ENCODE peak calls at places on chromosomes 3 and 15, in six cellular contexts. One of them, this sample, is unnamed.

GRCh38 chr15:42737529-42738328 is 801 bp upstream of the CDAN1 start:
- DNase-seq in stimulated activated CD8-positive, alpha-beta memory T cell treated with anti-CD3 and anti-CD28 coated beads, Interleukin-12 subunit alpha, Interleukin-12 subunit beta, amount 100 ng/mL, for 1 hour: no peak
- DNase-seq in activated CD4-positive, alpha-beta T cell treated with anti-CD3 and anti-CD28 coated beads, Interleukin-2, amount 50 U/mL, for 24 hours: no peak
- DNase-seq in AG08395: no peak
- DNase-seq in epithelial cell of proximal tubule: no peak
- DNase-seq in fibroblast of lung: no peak
- DNase-seq in this sample: no peak

GRCh38 chr3:136698361-136698760 is 53.8 kb downstream of the STAG1 start:
- DNase-seq in stimulated activated CD8-positive, alpha-beta memory T cell treated with anti-CD3 and anti-CD28 coated beads, Interleukin-12 subunit alpha, Interleukin-12 subunit beta, amount 100 ng/mL, for 1 hour: no peak
- DNase-seq in activated CD4-positive, alpha-beta T cell treated with anti-CD3 and anti-CD28 coated beads, Interleukin-2, amount 50 U/mL, for 24 hours: no peak
- DNase-seq in AG08395: no peak
- DNase-seq in epithelial cell of proximal tubule: no peak
- DNase-seq in fibroblast of lung: peak
- DNase-seq in this sample: no peak

GRCh38 chr3:108014943-108015342 is 75.9 kb downstream of the CD47 start:
- DNase-seq in stimulated activated CD8-positive, alpha-beta memory T cell treated with anti-CD3 and anti-CD28 coated beads, Interleukin-12 subunit alpha, Interleukin-12 subunit beta, amount 100 ng/mL, for 1 hour: no peak
- DNase-seq in activated CD4-positive, alpha-beta T cell treated with anti-CD3 and anti-CD28 coated beads, Interleukin-2, amount 50 U/mL, for 24 hours: no peak
- DNase-seq in AG08395: no peak
- DNase-seq in epithelial cell of proximal tubule: no peak
- DNase-seq in fibroblast of lung: no peak
- DNase-seq in this sample: no peak

GRCh38 chr15:88187195-88187594 is 69.3 kb downstream of the NTRK3 start:
- DNase-seq in stimulated activated CD8-positive, alpha-beta memory T cell treated with anti-CD3 and anti-CD28 coated beads, Interleukin-12 subunit alpha, Interleukin-12 subunit beta, amount 100 ng/mL, for 1 hour: no peak
- DNase-seq in activated CD4-positive, alpha-beta T cell treated with anti-CD3 and anti-CD28 coated beads, Interleukin-2, amount 50 U/mL, for 24 hours: no peak
- DNase-seq in AG08395: no peak
- DNase-seq in epithelial cell of proximal tubule: no peak
- DNase-seq in fibroblast of lung: peak
- DNase-seq in this sample: no peak

GRCh38 chr3:169939751-169940150 is 26.9 kb upstream of the SEC62 start:
- DNase-seq in stimulated activated CD8-positive, alpha-beta memory T cell treated with anti-CD3 and anti-CD28 coated beads, Interleukin-12 subunit alpha, Interleukin-12 subunit beta, amount 100 ng/mL, for 1 hour: no peak
- DNase-seq in activated CD4-positive, alpha-beta T cell treated with anti-CD3 and anti-CD28 coated beads, Interleukin-2, amount 50 U/mL, for 24 hours: no peak
- DNase-seq in AG08395: no peak
- DNase-seq in epithelial cell of proximal tubule: no peak
- DNase-seq in fibroblast of lung: peak
- DNase-seq in this sample: no peak

GRCh38 chr3:184338538-184338945 is 1.1 kb downstream of the FAM131A start:
- DNase-seq in stimulated activated CD8-positive, alpha-beta memory T cell treated with anti-CD3 and anti-CD28 coated beads, Interleukin-12 subunit alpha, Interleukin-12 subunit beta, amount 100 ng/mL, for 1 hour: no peak
- DNase-seq in activated CD4-positive, alpha-beta T cell treated with anti-CD3 and anti-CD28 coated beads, Interleukin-2, amount 50 U/mL, for 24 hours: no peak
- DNase-seq in AG08395: no peak
- DNase-seq in epithelial cell of proximal tubule: no peak
- DNase-seq in fibroblast of lung: peak
- DNase-seq in this sample: no peak

GRCh38 chr15:40618906-40619305 is 24.9 kb downstream of the KNL1 start:
- DNase-seq in stimulated activated CD8-positive, alpha-beta memory T cell treated with anti-CD3 and anti-CD28 coated beads, Interleukin-12 subunit alpha, Interleukin-12 subunit beta, amount 100 ng/mL, for 1 hour: no peak
- DNase-seq in activated CD4-positive, alpha-beta T cell treated with anti-CD3 and anti-CD28 coated beads, Interleukin-2, amount 50 U/mL, for 24 hours: no peak
- DNase-seq in AG08395: no peak
- DNase-seq in epithelial cell of proximal tubule: no peak
- DNase-seq in fibroblast of lung: peak
- DNase-seq in this sample: no peak

GRCh38 chr3:190865419-190865818 is 2.9 kb upstream of the GMNC start:
- DNase-seq in stimulated activated CD8-positive, alpha-beta memory T cell treated with anti-CD3 and anti-CD28 coated beads, Interleukin-12 subunit alpha, Interleukin-12 subunit beta, amount 100 ng/mL, for 1 hour: no peak
- DNase-seq in activated CD4-positive, alpha-beta T cell treated with anti-CD3 and anti-CD28 coated beads, Interleukin-2, amount 50 U/mL, for 24 hours: no peak
- DNase-seq in AG08395: no peak
- DNase-seq in epithelial cell of proximal tubule: no peak
- DNase-seq in fibroblast of lung: no peak
- DNase-seq in this sample: no peak

GRCh38 chr3:122623430-122623829 is 46.0 kb downstream of the PARP15 start:
- DNase-seq in stimulated activated CD8-positive, alpha-beta memory T cell treated with anti-CD3 and anti-CD28 coated beads, Interleukin-12 subunit alpha, Interleukin-12 subunit beta, amount 100 ng/mL, for 1 hour: no peak
- DNase-seq in activated CD4-positive, alpha-beta T cell treated with anti-CD3 and anti-CD28 coated beads, Interleukin-2, amount 50 U/mL, for 24 hours: no peak
- DNase-seq in AG08395: no peak
- DNase-seq in epithelial cell of proximal tubule: no peak
- DNase-seq in fibroblast of lung: no peak
- DNase-seq in this sample: no peak

GRCh38 chr3:170914690-170915089 is 6.3 kb upstream of the EIF5A2 start:
- DNase-seq in stimulated activated CD8-positive, alpha-beta memory T cell treated with anti-CD3 and anti-CD28 coated beads, Interleukin-12 subunit alpha, Interleukin-12 subunit beta, amount 100 ng/mL, for 1 hour: no peak
- DNase-seq in activated CD4-positive, alpha-beta T cell treated with anti-CD3 and anti-CD28 coated beads, Interleukin-2, amount 50 U/mL, for 24 hours: no peak
- DNase-seq in AG08395: no peak
- DNase-seq in epithelial cell of proximal tubule: no peak
- DNase-seq in fibroblast of lung: no peak
- DNase-seq in this sample: no peak

GRCh38 chr3:63353383-63353782 is 75.3 kb downstream of the SYNPR start:
- DNase-seq in stimulated activated CD8-positive, alpha-beta memory T cell treated with anti-CD3 and anti-CD28 coated beads, Interleukin-12 subunit alpha, Interleukin-12 subunit beta, amount 100 ng/mL, for 1 hour: no peak
- DNase-seq in activated CD4-positive, alpha-beta T cell treated with anti-CD3 and anti-CD28 coated beads, Interleukin-2, amount 50 U/mL, for 24 hours: no peak
- DNase-seq in AG08395: peak
- DNase-seq in epithelial cell of proximal tubule: no peak
- DNase-seq in fibroblast of lung: peak
- DNase-seq in this sample: no peak

GRCh38 chr15:31034152-31034551 is 42.7 kb upstream of the MTMR10 start:
- DNase-seq in stimulated activated CD8-positive, alpha-beta memory T cell treated with anti-CD3 and anti-CD28 coated beads, Interleukin-12 subunit alpha, Interleukin-12 subunit beta, amount 100 ng/mL, for 1 hour: no peak
- DNase-seq in activated CD4-positive, alpha-beta T cell treated with anti-CD3 and anti-CD28 coated beads, Interleukin-2, amount 50 U/mL, for 24 hours: no peak
- DNase-seq in AG08395: peak
- DNase-seq in epithelial cell of proximal tubule: no peak
- DNase-seq in fibroblast of lung: no peak
- DNase-seq in this sample: no peak

GRCh38 chr15:73996939-73997338 is 2.4 kb downstream of the PML start:
- DNase-seq in stimulated activated CD8-positive, alpha-beta memory T cell treated with anti-CD3 and anti-CD28 coated beads, Interleukin-12 subunit alpha, Interleukin-12 subunit beta, amount 100 ng/mL, for 1 hour: no peak
- DNase-seq in activated CD4-positive, alpha-beta T cell treated with anti-CD3 and anti-CD28 coated beads, Interleukin-2, amount 50 U/mL, for 24 hours: no peak
- DNase-seq in AG08395: peak
- DNase-seq in epithelial cell of proximal tubule: no peak
- DNase-seq in fibroblast of lung: no peak
- DNase-seq in this sample: no peak

GRCh38 chr15:57504599-57504940 is 87.1 kb upstream of the MYZAP start:
- DNase-seq in stimulated activated CD8-positive, alpha-beta memory T cell treated with anti-CD3 and anti-CD28 coated beads, Interleukin-12 subunit alpha, Interleukin-12 subunit beta, amount 100 ng/mL, for 1 hour: no peak
- DNase-seq in activated CD4-positive, alpha-beta T cell treated with anti-CD3 and anti-CD28 coated beads, Interleukin-2, amount 50 U/mL, for 24 hours: no peak
- DNase-seq in AG08395: no peak
- DNase-seq in epithelial cell of proximal tubule: no peak
- DNase-seq in fibroblast of lung: no peak
- DNase-seq in this sample: no peak

GRCh38 chr3:27728195-27729087 is 6.3 kb upstream of the EOMES start:
- DNase-seq in stimulated activated CD8-positive, alpha-beta memory T cell treated with anti-CD3 and anti-CD28 coated beads, Interleukin-12 subunit alpha, Interleukin-12 subunit beta, amount 100 ng/mL, for 1 hour: no peak
- DNase-seq in activated CD4-positive, alpha-beta T cell treated with anti-CD3 and anti-CD28 coated beads, Interleukin-2, amount 50 U/mL, for 24 hours: no peak
- DNase-seq in AG08395: no peak
- DNase-seq in epithelial cell of proximal tubule: no peak
- DNase-seq in fibroblast of lung: no peak
- DNase-seq in this sample: no peak

GRCh38 chr15:39181348-39181747 is 399.5 kb upstream of the THBS1 start:
- DNase-seq in stimulated activated CD8-positive, alpha-beta memory T cell treated with anti-CD3 and anti-CD28 coated beads, Interleukin-12 subunit alpha, Interleukin-12 subunit beta, amount 100 ng/mL, for 1 hour: no peak
- DNase-seq in activated CD4-positive, alpha-beta T cell treated with anti-CD3 and anti-CD28 coated beads, Interleukin-2, amount 50 U/mL, for 24 hours: no peak
- DNase-seq in AG08395: no peak
- DNase-seq in epithelial cell of proximal tubule: no peak
- DNase-seq in fibroblast of lung: no peak
- DNase-seq in this sample: no peak

GRCh38 chr3:165837058-165837525 is at the start of gene BCHE:
- DNase-seq in stimulated activated CD8-positive, alpha-beta memory T cell treated with anti-CD3 and anti-CD28 coated beads, Interleukin-12 subunit alpha, Interleukin-12 subunit beta, amount 100 ng/mL, for 1 hour: no peak
- DNase-seq in activated CD4-positive, alpha-beta T cell treated with anti-CD3 and anti-CD28 coated beads, Interleukin-2, amount 50 U/mL, for 24 hours: no peak
- DNase-seq in AG08395: no peak
- DNase-seq in epithelial cell of proximal tubule: peak
- DNase-seq in fibroblast of lung: peak
- DNase-seq in this sample: no peak

GRCh38 chr3:42600958-42601675 is 631 bp downstream of the NKTR start:
- DNase-seq in stimulated activated CD8-positive, alpha-beta memory T cell treated with anti-CD3 and anti-CD28 coated beads, Interleukin-12 subunit alpha, Interleukin-12 subunit beta, amount 100 ng/mL, for 1 hour: peak
- DNase-seq in activated CD4-positive, alpha-beta T cell treated with anti-CD3 and anti-CD28 coated beads, Interleukin-2, amount 50 U/mL, for 24 hours: no peak
- DNase-seq in AG08395: peak
- DNase-seq in epithelial cell of proximal tubule: no peak
- DNase-seq in fibroblast of lung: peak
- DNase-seq in this sample: no peak

GRCh38 chr3:87674397-87675161 is 384.2 kb downstream of the CGGBP1 start:
- DNase-seq in stimulated activated CD8-positive, alpha-beta memory T cell treated with anti-CD3 and anti-CD28 coated beads, Interleukin-12 subunit alpha, Interleukin-12 subunit beta, amount 100 ng/mL, for 1 hour: no peak
- DNase-seq in activated CD4-positive, alpha-beta T cell treated with anti-CD3 and anti-CD28 coated beads, Interleukin-2, amount 50 U/mL, for 24 hours: no peak
- DNase-seq in AG08395: no peak
- DNase-seq in epithelial cell of proximal tubule: no peak
- DNase-seq in fibroblast of lung: no peak
- DNase-seq in this sample: no peak

GRCh38 chr3:71226565-71227281 is 356.8 kb downstream of the FOXP1 start:
- DNase-seq in stimulated activated CD8-positive, alpha-beta memory T cell treated with anti-CD3 and anti-CD28 coated beads, Interleukin-12 subunit alpha, Interleukin-12 subunit beta, amount 100 ng/mL, for 1 hour: peak
- DNase-seq in activated CD4-positive, alpha-beta T cell treated with anti-CD3 and anti-CD28 coated beads, Interleukin-2, amount 50 U/mL, for 24 hours: peak
- DNase-seq in AG08395: no peak
- DNase-seq in epithelial cell of proximal tubule: no peak
- DNase-seq in fibroblast of lung: peak
- DNase-seq in this sample: no peak

GRCh38 chr3:71591106-71591505 is 7.6 kb upstream of the FOXP1 start:
- DNase-seq in stimulated activated CD8-positive, alpha-beta memory T cell treated with anti-CD3 and anti-CD28 coated beads, Interleukin-12 subunit alpha, Interleukin-12 subunit beta, amount 100 ng/mL, for 1 hour: no peak
- DNase-seq in activated CD4-positive, alpha-beta T cell treated with anti-CD3 and anti-CD28 coated beads, Interleukin-2, amount 50 U/mL, for 24 hours: no peak
- DNase-seq in AG08395: no peak
- DNase-seq in epithelial cell of proximal tubule: no peak
- DNase-seq in fibroblast of lung: peak
- DNase-seq in this sample: no peak

GRCh38 chr3:154310840-154311239 is 13.4 kb downstream of the DHX36 start:
- DNase-seq in stimulated activated CD8-positive, alpha-beta memory T cell treated with anti-CD3 and anti-CD28 coated beads, Interleukin-12 subunit alpha, Interleukin-12 subunit beta, amount 100 ng/mL, for 1 hour: no peak
- DNase-seq in activated CD4-positive, alpha-beta T cell treated with anti-CD3 and anti-CD28 coated beads, Interleukin-2, amount 50 U/mL, for 24 hours: no peak
- DNase-seq in AG08395: no peak
- DNase-seq in epithelial cell of proximal tubule: peak
- DNase-seq in fibroblast of lung: peak
- DNase-seq in this sample: no peak

GRCh38 chr15:31342381-31342780 is 15.7 kb downstream of the KLF13 start:
- DNase-seq in stimulated activated CD8-positive, alpha-beta memory T cell treated with anti-CD3 and anti-CD28 coated beads, Interleukin-12 subunit alpha, Interleukin-12 subunit beta, amount 100 ng/mL, for 1 hour: no peak
- DNase-seq in activated CD4-positive, alpha-beta T cell treated with anti-CD3 and anti-CD28 coated beads, Interleukin-2, amount 50 U/mL, for 24 hours: no peak
- DNase-seq in AG08395: no peak
- DNase-seq in epithelial cell of proximal tubule: no peak
- DNase-seq in fibroblast of lung: no peak
- DNase-seq in this sample: no peak

GRCh38 chr15:62952969-62953368 is 89.6 kb upstream of the TPM1 start:
- DNase-seq in stimulated activated CD8-positive, alpha-beta memory T cell treated with anti-CD3 and anti-CD28 coated beads, Interleukin-12 subunit alpha, Interleukin-12 subunit beta, amount 100 ng/mL, for 1 hour: no peak
- DNase-seq in activated CD4-positive, alpha-beta T cell treated with anti-CD3 and anti-CD28 coated beads, Interleukin-2, amount 50 U/mL, for 24 hours: no peak
- DNase-seq in AG08395: no peak
- DNase-seq in epithelial cell of proximal tubule: no peak
- DNase-seq in fibroblast of lung: no peak
- DNase-seq in this sample: no peak

GRCh38 chr3:36937492-36937891 is 7.4 kb downstream of the TRANK1 start:
- DNase-seq in stimulated activated CD8-positive, alpha-beta memory T cell treated with anti-CD3 and anti-CD28 coated beads, Interleukin-12 subunit alpha, Interleukin-12 subunit beta, amount 100 ng/mL, for 1 hour: no peak
- DNase-seq in activated CD4-positive, alpha-beta T cell treated with anti-CD3 and anti-CD28 coated beads, Interleukin-2, amount 50 U/mL, for 24 hours: no peak
- DNase-seq in AG08395: no peak
- DNase-seq in epithelial cell of proximal tubule: no peak
- DNase-seq in fibroblast of lung: peak
- DNase-seq in this sample: no peak

GRCh38 chr15:98899266-98900021 is 108.1 kb downstream of the PGPEP1L start:
- DNase-seq in stimulated activated CD8-positive, alpha-beta memory T cell treated with anti-CD3 and anti-CD28 coated beads, Interleukin-12 subunit alpha, Interleukin-12 subunit beta, amount 100 ng/mL, for 1 hour: no peak
- DNase-seq in activated CD4-positive, alpha-beta T cell treated with anti-CD3 and anti-CD28 coated beads, Interleukin-2, amount 50 U/mL, for 24 hours: no peak
- DNase-seq in AG08395: no peak
- DNase-seq in epithelial cell of proximal tubule: no peak
- DNase-seq in fibroblast of lung: peak
- DNase-seq in this sample: no peak

GRCh38 chr3:98814799-98815450 is 51.8 kb downstream of the ST3GAL6 start:
- DNase-seq in stimulated activated CD8-positive, alpha-beta memory T cell treated with anti-CD3 and anti-CD28 coated beads, Interleukin-12 subunit alpha, Interleukin-12 subunit beta, amount 100 ng/mL, for 1 hour: no peak
- DNase-seq in activated CD4-positive, alpha-beta T cell treated with anti-CD3 and anti-CD28 coated beads, Interleukin-2, amount 50 U/mL, for 24 hours: no peak
- DNase-seq in AG08395: peak
- DNase-seq in epithelial cell of proximal tubule: no peak
- DNase-seq in fibroblast of lung: peak
- DNase-seq in this sample: no peak

GRCh38 chr3:52986938-52987337 is 58.9 kb downstream of the SFMBT1 start:
- DNase-seq in stimulated activated CD8-positive, alpha-beta memory T cell treated with anti-CD3 and anti-CD28 coated beads, Interleukin-12 subunit alpha, Interleukin-12 subunit beta, amount 100 ng/mL, for 1 hour: no peak
- DNase-seq in activated CD4-positive, alpha-beta T cell treated with anti-CD3 and anti-CD28 coated beads, Interleukin-2, amount 50 U/mL, for 24 hours: no peak
- DNase-seq in AG08395: no peak
- DNase-seq in epithelial cell of proximal tubule: no peak
- DNase-seq in fibroblast of lung: peak
- DNase-seq in this sample: no peak

GRCh38 chr3:47542614-47543173 is 29.2 kb upstream of the ELP6 start:
- DNase-seq in stimulated activated CD8-positive, alpha-beta memory T cell treated with anti-CD3 and anti-CD28 coated beads, Interleukin-12 subunit alpha, Interleukin-12 subunit beta, amount 100 ng/mL, for 1 hour: no peak
- DNase-seq in activated CD4-positive, alpha-beta T cell treated with anti-CD3 and anti-CD28 coated beads, Interleukin-2, amount 50 U/mL, for 24 hours: no peak
- DNase-seq in AG08395: peak
- DNase-seq in epithelial cell of proximal tubule: no peak
- DNase-seq in fibroblast of lung: peak
- DNase-seq in this sample: no peak

GRCh38 chr3:136377499-136377898 is 127.4 kb downstream of the PCCB start:
- DNase-seq in stimulated activated CD8-positive, alpha-beta memory T cell treated with anti-CD3 and anti-CD28 coated beads, Interleukin-12 subunit alpha, Interleukin-12 subunit beta, amount 100 ng/mL, for 1 hour: no peak
- DNase-seq in activated CD4-positive, alpha-beta T cell treated with anti-CD3 and anti-CD28 coated beads, Interleukin-2, amount 50 U/mL, for 24 hours: no peak
- DNase-seq in AG08395: no peak
- DNase-seq in epithelial cell of proximal tubule: no peak
- DNase-seq in fibroblast of lung: no peak
- DNase-seq in this sample: no peak

GRCh38 chr3:71580636-71581215 is 2.8 kb downstream of the FOXP1 start:
- DNase-seq in stimulated activated CD8-positive, alpha-beta memory T cell treated with anti-CD3 and anti-CD28 coated beads, Interleukin-12 subunit alpha, Interleukin-12 subunit beta, amount 100 ng/mL, for 1 hour: no peak
- DNase-seq in activated CD4-positive, alpha-beta T cell treated with anti-CD3 and anti-CD28 coated beads, Interleukin-2, amount 50 U/mL, for 24 hours: no peak
- DNase-seq in AG08395: no peak
- DNase-seq in epithelial cell of proximal tubule: no peak
- DNase-seq in fibroblast of lung: peak
- DNase-seq in this sample: no peak

GRCh38 chr15:72599855-72600464 is 54.5 kb upstream of the GOLGA6B start:
- DNase-seq in stimulated activated CD8-positive, alpha-beta memory T cell treated with anti-CD3 and anti-CD28 coated beads, Interleukin-12 subunit alpha, Interleukin-12 subunit beta, amount 100 ng/mL, for 1 hour: no peak
- DNase-seq in activated CD4-positive, alpha-beta T cell treated with anti-CD3 and anti-CD28 coated beads, Interleukin-2, amount 50 U/mL, for 24 hours: no peak
- DNase-seq in AG08395: peak
- DNase-seq in epithelial cell of proximal tubule: no peak
- DNase-seq in fibroblast of lung: peak
- DNase-seq in this sample: no peak